ENCODE peak calls at places on chromosomes 2 and 18, in eight cellular contexts. One of them, this sample, is unnamed.

GRCh38 chr18:78679061-78679460 is 300.6 kb upstream of the SALL3 start:
- DNase-seq in SK-N-SH: peak; percentile 41
- DNase-seq in MM.1S: no peak
- DNase-seq in psoas muscle: peak; percentile 19
- DNase-seq in body of pancreas: no peak
- DNase-seq in HCT116: no peak
- DNase-seq in lower lobe of right lung: no peak
- DNase-seq in keratinocyte: no peak
- DNase-seq in this sample: no peak

GRCh38 chr2:127392133-127392827 is 4.5 kb upstream of the MAP3K2 start:
- DNase-seq in SK-N-SH: no peak
- DNase-seq in MM.1S: no peak
- DNase-seq in psoas muscle: no peak
- DNase-seq in body of pancreas: no peak
- DNase-seq in HCT116: no peak
- DNase-seq in lower lobe of right lung: no peak
- DNase-seq in keratinocyte: no peak
- DNase-seq in this sample: no peak

GRCh38 chr2:27711804-27712203 is 48.1 kb downstream of the SLC4A1AP start:
- DNase-seq in SK-N-SH: no peak
- DNase-seq in MM.1S: no peak
- DNase-seq in psoas muscle: no peak
- DNase-seq in body of pancreas: no peak
- DNase-seq in HCT116: no peak
- DNase-seq in lower lobe of right lung: no peak
- DNase-seq in keratinocyte: no peak
- DNase-seq in this sample: no peak

GRCh38 chr2:154193246-154193645 is 321.5 kb downstream of the GALNT13 start:
- DNase-seq in SK-N-SH: no peak
- DNase-seq in MM.1S: no peak
- DNase-seq in psoas muscle: no peak
- DNase-seq in body of pancreas: no peak
- DNase-seq in HCT116: no peak
- DNase-seq in lower lobe of right lung: no peak
- DNase-seq in keratinocyte: no peak
- DNase-seq in this sample: no peak

GRCh38 chr2:200778038-200778437 is 33.7 kb upstream of the BZW1 start:
- DNase-seq in SK-N-SH: no peak
- DNase-seq in MM.1S: no peak
- DNase-seq in psoas muscle: no peak
- DNase-seq in body of pancreas: no peak
- DNase-seq in HCT116: no peak
- DNase-seq in lower lobe of right lung: no peak
- DNase-seq in keratinocyte: no peak
- DNase-seq in this sample: no peak

GRCh38 chr2:234305846-234306245 is 191.0 kb downstream of the ARL4C start:
- DNase-seq in SK-N-SH: no peak
- DNase-seq in MM.1S: no peak
- DNase-seq in psoas muscle: no peak
- DNase-seq in body of pancreas: no peak
- DNase-seq in HCT116: no peak
- DNase-seq in lower lobe of right lung: no peak
- DNase-seq in keratinocyte: peak; percentile 65
- DNase-seq in this sample: no peak

GRCh38 chr2:20573611-20574422 is 77.1 kb downstream of the HS1BP3 start:
- DNase-seq in SK-N-SH: no peak
- DNase-seq in MM.1S: no peak
- DNase-seq in psoas muscle: no peak
- DNase-seq in body of pancreas: no peak
- DNase-seq in HCT116: no peak
- DNase-seq in lower lobe of right lung: no peak
- DNase-seq in keratinocyte: no peak
- DNase-seq in this sample: no peak

GRCh38 chr2:100919316-100919715 is 82.8 kb upstream of the RPL31 start:
- DNase-seq in SK-N-SH: peak; percentile 19
- DNase-seq in MM.1S: no peak
- DNase-seq in psoas muscle: no peak
- DNase-seq in body of pancreas: no peak
- DNase-seq in HCT116: no peak
- DNase-seq in lower lobe of right lung: no peak
- DNase-seq in keratinocyte: no peak
- DNase-seq in this sample: no peak

GRCh38 chr2:30164131-30164925 is 17.5 kb downstream of the YPEL5 start:
- DNase-seq in SK-N-SH: no peak
- DNase-seq in MM.1S: no peak
- DNase-seq in psoas muscle: no peak
- DNase-seq in body of pancreas: no peak
- DNase-seq in HCT116: no peak
- DNase-seq in lower lobe of right lung: no peak
- DNase-seq in keratinocyte: no peak
- DNase-seq in this sample: no peak

GRCh38 chr2:219104107-219105050 is 43.7 kb upstream of the IHH start:
- DNase-seq in SK-N-SH: peak; percentile 66
- DNase-seq in MM.1S: peak; percentile 52
- DNase-seq in psoas muscle: no peak
- DNase-seq in body of pancreas: no peak
- DNase-seq in HCT116: peak; percentile 33
- DNase-seq in lower lobe of right lung: no peak
- DNase-seq in keratinocyte: peak; percentile 2
- DNase-seq in this sample: no peak

GRCh38 chr18:22848618-22849017 is 84.5 kb upstream of the RBBP8 start:
- DNase-seq in SK-N-SH: no peak
- DNase-seq in MM.1S: no peak
- DNase-seq in psoas muscle: no peak
- DNase-seq in body of pancreas: peak; percentile 30
- DNase-seq in HCT116: no peak
- DNase-seq in lower lobe of right lung: no peak
- DNase-seq in keratinocyte: no peak
- DNase-seq in this sample: no peak

DNA sequence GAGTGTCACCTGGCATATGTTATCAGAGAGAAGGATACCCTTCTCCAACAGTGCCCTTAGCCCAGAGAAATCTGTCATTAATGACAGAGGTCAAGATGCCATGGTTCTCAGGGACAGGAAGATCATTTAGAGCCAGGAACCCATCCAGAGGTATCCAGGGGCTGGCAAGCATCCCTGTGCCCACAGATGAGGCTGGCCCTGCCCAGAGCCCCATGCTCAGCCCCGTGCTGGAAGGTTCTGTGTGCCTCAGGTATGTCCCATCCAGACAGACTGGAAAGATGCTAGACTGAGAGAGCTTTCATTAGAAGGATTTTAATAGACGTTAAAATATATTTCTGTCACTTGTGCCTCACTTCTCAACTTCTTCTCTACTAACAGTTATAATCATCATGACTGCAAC is 8.2 kb upstream of the TUBB6 start:
- DNase-seq in SK-N-SH: no peak
- DNase-seq in MM.1S: no peak
- DNase-seq in psoas muscle: no peak
- DNase-seq in body of pancreas: no peak
- DNase-seq in HCT116: no peak
- DNase-seq in lower lobe of right lung: no peak
- DNase-seq in keratinocyte: no peak
- DNase-seq in this sample: no peak
- H3K27ac ChIP-seq in SK-N-SH: no peak overlapping the region
- H3K27ac ChIP-seq in MM.1S: no peak overlapping the region
- H3K27ac ChIP-seq in psoas muscle: no peak overlapping the region
- H3K27ac ChIP-seq in body of pancreas: no peak overlapping the region
- H3K27ac ChIP-seq in HCT116: no peak overlapping the region
- H3K27ac ChIP-seq in lower lobe of right lung: no peak overlapping the region
- H3K27ac ChIP-seq in keratinocyte: no peak overlapping the region
- H3K27ac ChIP-seq in this sample: no peak overlapping the region

GRCh38 chr2:871175-871727 is 79.4 kb upstream of the SNTG2 start:
- DNase-seq in SK-N-SH: no peak
- DNase-seq in MM.1S: no peak
- DNase-seq in psoas muscle: no peak
- DNase-seq in body of pancreas: no peak
- DNase-seq in HCT116: no peak
- DNase-seq in lower lobe of right lung: no peak
- DNase-seq in keratinocyte: no peak
- DNase-seq in this sample: no peak
- H3K4me1 ChIP-seq in SK-N-SH: no peaks in the 10 kb centered on the region
- H3K4me1 ChIP-seq in MM.1S: no peaks in the 10 kb centered on the region
- H3K4me1 ChIP-seq in psoas muscle: no peaks in the 10 kb centered on the region
- H3K4me1 ChIP-seq in body of pancreas: no peaks in the 10 kb centered on the region
- H3K4me1 ChIP-seq in HCT116: no peaks in the 10 kb centered on the region
- H3K4me1 ChIP-seq in lower lobe of right lung: no peaks in the 10 kb centered on the region
- H3K4me1 ChIP-seq in keratinocyte: no peaks in the 10 kb centered on the region
- H3K4me1 ChIP-seq in this sample: no peaks in the 10 kb centered on the region

GRCh38 chr18:48725596-48725995 is 186.8 kb downstream of the CTIF start:
- DNase-seq in SK-N-SH: no peak
- DNase-seq in MM.1S: no peak
- DNase-seq in psoas muscle: no peak
- DNase-seq in body of pancreas: no peak
- DNase-seq in HCT116: no peak
- DNase-seq in lower lobe of right lung: peak; percentile 3
- DNase-seq in keratinocyte: no peak
- DNase-seq in this sample: no peak

GRCh38 chr18:48724939-48725338 is 186.1 kb downstream of the CTIF start:
- DNase-seq in SK-N-SH: no peak
- DNase-seq in MM.1S: no peak
- DNase-seq in psoas muscle: no peak
- DNase-seq in body of pancreas: no peak
- DNase-seq in HCT116: no peak
- DNase-seq in lower lobe of right lung: peak; percentile 30
- DNase-seq in keratinocyte: no peak
- DNase-seq in this sample: no peak

GRCh38 chr18:48723016-48723415 is 184.2 kb downstream of the CTIF start:
- DNase-seq in SK-N-SH: no peak
- DNase-seq in MM.1S: no peak
- DNase-seq in psoas muscle: no peak
- DNase-seq in body of pancreas: no peak
- DNase-seq in HCT116: no peak
- DNase-seq in lower lobe of right lung: no peak
- DNase-seq in keratinocyte: no peak
- DNase-seq in this sample: no peak

GRCh38 chr18:48723837-48724236 is 185.0 kb downstream of the CTIF start:
- DNase-seq in SK-N-SH: no peak
- DNase-seq in MM.1S: no peak
- DNase-seq in psoas muscle: no peak
- DNase-seq in body of pancreas: no peak
- DNase-seq in HCT116: no peak
- DNase-seq in lower lobe of right lung: no peak
- DNase-seq in keratinocyte: no peak
- DNase-seq in this sample: no peak

GRCh38 chr18:48724455-48724854 is 185.6 kb downstream of the CTIF start:
- DNase-seq in SK-N-SH: no peak
- DNase-seq in MM.1S: no peak
- DNase-seq in psoas muscle: no peak
- DNase-seq in body of pancreas: no peak
- DNase-seq in HCT116: no peak
- DNase-seq in lower lobe of right lung: peak; percentile 15
- DNase-seq in keratinocyte: peak; percentile 21
- DNase-seq in this sample: no peak
- H3K27ac ChIP-seq in SK-N-SH: no peak overlapping the region
- H3K27ac ChIP-seq in MM.1S: no peak overlapping the region
- H3K27ac ChIP-seq in psoas muscle: no peak overlapping the region
- H3K27ac ChIP-seq in body of pancreas: no peak overlapping the region
- H3K27ac ChIP-seq in HCT116: no peak overlapping the region
- H3K27ac ChIP-seq in lower lobe of right lung: no peak overlapping the region
- H3K27ac ChIP-seq in keratinocyte: no peak overlapping the region
- H3K27ac ChIP-seq in this sample: no peak overlapping the region

DNA sequence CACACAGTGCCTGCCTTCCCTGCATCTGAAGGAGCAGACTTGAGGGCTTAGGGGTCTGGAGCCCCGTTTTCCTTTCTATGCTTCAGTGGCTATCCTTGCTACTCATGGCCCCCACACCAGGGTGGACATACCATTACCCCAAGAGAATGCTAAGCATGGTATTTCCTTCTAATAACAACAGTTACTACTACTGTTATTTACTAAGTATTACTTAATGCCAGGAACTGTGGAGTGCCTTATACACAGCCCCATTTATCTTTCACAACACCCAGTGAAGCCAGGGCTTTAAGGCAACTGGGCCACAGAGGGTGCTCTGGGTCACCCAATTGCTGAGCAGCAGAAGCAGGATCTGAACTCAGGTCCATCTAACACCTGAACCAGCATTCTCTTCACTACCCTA is 5.8 kb upstream of the PAX8 start:
- DNase-seq in SK-N-SH: no peak
- DNase-seq in MM.1S: no peak
- DNase-seq in psoas muscle: no peak
- DNase-seq in body of pancreas: no peak
- DNase-seq in HCT116: no peak
- DNase-seq in lower lobe of right lung: no peak
- DNase-seq in keratinocyte: no peak
- DNase-seq in this sample: no peak
- H3K4me1 ChIP-seq in SK-N-SH: peaks cover 27% of the 10 kb centered on the region
- H3K4me1 ChIP-seq in MM.1S: no peaks in the 10 kb centered on the region
- H3K4me1 ChIP-seq in psoas muscle: no peaks in the 10 kb centered on the region
- H3K4me1 ChIP-seq in body of pancreas: peaks cover 60% of the 10 kb centered on the region
- H3K4me1 ChIP-seq in HCT116: peaks cover 66% of the 10 kb centered on the region
- H3K4me1 ChIP-seq in lower lobe of right lung: peaks cover 25% of the 10 kb centered on the region
- H3K4me1 ChIP-seq in keratinocyte: peaks cover 46% of the 10 kb centered on the region
- H3K4me1 ChIP-seq in this sample: peaks cover 14% of the 10 kb centered on the region

GRCh38 chr2:174777334-174777733 is 13.1 kb upstream of the CHRNA1 start:
- DNase-seq in SK-N-SH: no peak
- DNase-seq in MM.1S: no peak
- DNase-seq in psoas muscle: no peak
- DNase-seq in body of pancreas: no peak
- DNase-seq in HCT116: no peak
- DNase-seq in lower lobe of right lung: no peak
- DNase-seq in keratinocyte: no peak
- DNase-seq in this sample: no peak
- H3K27ac ChIP-seq in SK-N-SH: peak overlapping the region; percentile 75
- H3K27ac ChIP-seq in MM.1S: no peak overlapping the region
- H3K27ac ChIP-seq in psoas muscle: no peak overlapping the region
- H3K27ac ChIP-seq in body of pancreas: no peak overlapping the region
- H3K27ac ChIP-seq in HCT116: no peak overlapping the region
- H3K27ac ChIP-seq in lower lobe of right lung: no peak overlapping the region
- H3K27ac ChIP-seq in keratinocyte: no peak overlapping the region
- H3K27ac ChIP-seq in this sample: peak overlapping the region; percentile 72

GRCh38 chr2:43136862-43137261 is 89.5 kb downstream of the ZFP36L2 start:
- DNase-seq in SK-N-SH: peak; percentile 32
- DNase-seq in MM.1S: no peak
- DNase-seq in psoas muscle: no peak
- DNase-seq in body of pancreas: no peak
- DNase-seq in HCT116: no peak
- DNase-seq in lower lobe of right lung: no peak
- DNase-seq in keratinocyte: no peak
- DNase-seq in this sample: no peak
- H3K4me1 ChIP-seq in SK-N-SH: no peaks in the 10 kb centered on the region
- H3K4me1 ChIP-seq in MM.1S: peaks cover 29% of the 10 kb centered on the region
- H3K4me1 ChIP-seq in psoas muscle: peaks cover 18% of the 10 kb centered on the region
- H3K4me1 ChIP-seq in body of pancreas: peaks cover 13% of the 10 kb centered on the region
- H3K4me1 ChIP-seq in HCT116: peaks cover 4% of the 10 kb centered on the region
- H3K4me1 ChIP-seq in lower lobe of right lung: peaks cover 75% of the 10 kb centered on the region
- H3K4me1 ChIP-seq in keratinocyte: peaks cover 10% of the 10 kb centered on the region
- H3K4me1 ChIP-seq in this sample: peaks cover 9% of the 10 kb centered on the region